ENCODE peak calls at places on chromosomes 11 and 22, in five cellular contexts. P is CD8-positive, alpha-beta T cell; K is activated T-cell treated with anti-CD3 and anti-CD28 coated beads, Interleukin-2, amount 50 U/mL, for 1 hour; X is T-helper 1 cell; B is iPS DF 6.9. Y is an unnamed sample.

GRCh38 chr11:13962562-13963168 is at the start of gene SPON1:
- DNase-seq in P (peak; percentile 63), K (peak; percentile 62), X (peak; percentile 36), B (no peak), Y (no peak)

GRCh38 chr22:29310065-29310862 is 3.8 kb downstream of the GAS2L1 start:
- DNase-seq in P (no peak), K (no peak), X (no peak), B (no peak), Y (no peak)

GRCh38 chr22:20002661-20003060 is 14.0 kb downstream of the ARVCF start:
- DNase-seq in P (no peak), K (no peak), X (no peak), B (no peak), Y (no peak)

GRCh38 chr22:27799334-27800249 is 2.0 kb downstream of the MN1 start:
- DNase-seq in P (no peak), K (no peak), X (no peak), B (no peak), Y (no peak)

GRCh38 chr22:20216863-20217499 is 51.1 kb downstream of the RTN4R start:
- DNase-seq in P (no peak), K (no peak), X (no peak), B (no peak), Y (no peak)

GRCh38 chr11:50220651-50221050 is 188.0 kb downstream of the OR4C45 start:
- DNase-seq in P (no peak), K (no peak), X (no peak), B (no peak), Y (no peak)

GRCh38 chr22:26086359-26086758 is 82.9 kb upstream of the SEZ6L start:
- DNase-seq in P (no peak), K (no peak), X (no peak), B (no peak), Y (no peak)

GRCh38 chr11:119369035-119369925 is 12.2 kb downstream of the USP2 start:
- DNase-seq in P (no peak), K (no peak), X (no peak), B (no peak), Y (no peak)

GRCh38 chr11:111765984-111766833 is at the start of gene PPP2R1B:
- DNase-seq in P (peak; percentile 69), K (peak; percentile 76), X (peak; percentile 68), B (peak; percentile 41), Y (peak; percentile 41)

GRCh38 chr11:19071255-19071654 is 10.7 kb upstream of the MRGPRX2 start:
- DNase-seq in P (peak; percentile 32), K (peak; percentile 50), X (peak; percentile 68), B (peak; percentile 82), Y (peak; percentile 73)

GRCh38 chr22:32050678-32051515 is 7.8 kb downstream of the SLC5A1 start:
- DNase-seq in P (peak; percentile 49), K (peak; percentile 32), X (peak; percentile 81), B (no peak), Y (peak; percentile 38)

GRCh38 chr22:24894220-24894975 is 52.1 kb downstream of the LHFPL7 start:
- DNase-seq in P (no peak), K (no peak), X (no peak), B (no peak), Y (peak; percentile 81)

GRCh38 chr11:76667856-76668255 is 2.7 kb downstream of the LRRC32 start:
- DNase-seq in P (no peak), K (no peak), X (no peak), B (no peak), Y (no peak)

GRCh38 chr22:25881353-25881752 is 139.4 kb downstream of the MYO18B start:
- DNase-seq in P (no peak), K (no peak), X (no peak), B (no peak), Y (no peak)

GRCh38 chr11:44208976-44209603 is 100.8 kb downstream of the ALX4 start:
- DNase-seq in P (no peak), K (no peak), X (peak; percentile 11), B (no peak), Y (no peak)

GRCh38 chr11:8056810-8057463 is 24.1 kb upstream of the TUB start:
- DNase-seq in P (no peak), K (no peak), X (no peak), B (no peak), Y (no peak)

Y was measured in HS-27A.